ENCODE peak calls at places on chromosomes 4 and X, in five cellular contexts. T, W, E, C and J are unnamed samples.
A peak's percentile ranks its signal among the peaks of the same experiment; 100 is the strongest.

GRCh38 chr4:84530871-84531270 is 31.8 kb upstream of the NKX6-1 start:
- DNase-seq in E (no peak), T (peak; percentile 16), W (peak; percentile 19), C (peak; percentile 18), J (no peak)

GRCh38 chr4:8433181-8433580 is 7.3 kb downstream of the ACOX3 start:
- DNase-seq in E (no peak), C (no peak), W (no peak), T (no peak), J (peak; percentile 15)

GRCh38 chr4:4392501-4393183 is 5.7 kb downstream of the NSG1 start:
- DNase-seq in C (no peak), W (no peak), T (peak; percentile 28), E (no peak), J (no peak)

GRCh38 chrX:137428251-137428661 is 137.7 kb upstream of the ZIC3 start:
- DNase-seq in W (no peak), E (no peak), C (peak; percentile 71), T (no peak), J (no peak)

GRCh38 chr4:81472249-81473085 is 760 bp upstream of the RASGEF1B start:
- DNase-seq in T (peak; percentile 44), E (peak; percentile 35), W (no peak), C (peak; percentile 75), J (peak; percentile 44)

GRCh38 chr4:97656034-97656720 is 487.1 kb downstream of the STPG2 start:
- DNase-seq in T (peak; percentile 48), C (peak; percentile 53), W (no peak), E (no peak), J (peak; percentile 97)

GRCh38 chrX:40132751-40133150 is 35.0 kb upstream of the BCOR start:
- DNase-seq in T (peak; percentile 86), C (no peak), E (no peak), W (peak; percentile 81), J (no peak)

GRCh38 chrX:16946971-16947562 is 609 bp downstream of the REPS2 start:
- DNase-seq in T (no peak), W (no peak), C (no peak), E (no peak), J (no peak)

GRCh38 chr4:7342223-7342576 is 92.5 kb downstream of the PSAPL1 start:
- DNase-seq in W (no peak), E (no peak), T (no peak), C (no peak), J (no peak)

GRCh38 chrX:3584415-3584996 is 128.9 kb downstream of the PRKX start:
- DNase-seq in W (no peak), E (no peak), C (no peak), T (no peak), J (no peak)

GRCh38 chr4:48986654-48987164 is 634 bp downstream of the CWH43 start:
- DNase-seq in E (no peak), C (no peak), T (no peak), W (no peak), J (no peak)

GRCh38 chrX:4382273-4382672 is 668.8 kb upstream of the PRKX start:
- DNase-seq in W (no peak), C (no peak), E (no peak), T (no peak), J (no peak)

GRCh38 chrX:331145-331771 is 12.7 kb upstream of the GTPBP6 start:
- DNase-seq in C (no peak), W (peak; percentile 28), E (no peak), T (peak; percentile 67), J (no peak)

GRCh38 chr4:183402771-183403170 is 41.7 kb upstream of the CDKN2AIP start:
- DNase-seq in E (no peak), W (no peak), C (no peak), T (peak; percentile 6), J (no peak)

GRCh38 chr4:57075353-57075752 is 34.8 kb downstream of the IGFBP7 start:
- DNase-seq in W (no peak), E (no peak), T (no peak), C (no peak), J (no peak)

GRCh38 chr4:82842593-82842992 is 44.0 kb upstream of the SCD5 start:
- DNase-seq in T (peak; percentile 59), C (peak; percentile 48), W (peak; percentile 28), E (no peak), J (no peak)

GRCh38 chrX:1421433-1422134 is 29.7 kb upstream of the SLC25A6 start:
- DNase-seq in T (no peak), W (no peak), C (no peak), E (no peak), J (no peak)

GRCh38 chr4:152327606-152328453 is 208.1 kb downstream of the FBXW7 start:
- DNase-seq in T (no peak), E (no peak), W (no peak), C (no peak), J (peak; percentile 17)

GRCh38 chr4:166675411-166675810 is 558.9 kb downstream of the SPOCK3 start:
- DNase-seq in W (no peak), T (peak; percentile 88), E (no peak), C (no peak), J (no peak)

GRCh38 chr4:78864405-78865024 is 74.7 kb downstream of the PAQR3 start:
- DNase-seq in W (peak; percentile 85), C (peak; percentile 61), E (peak; percentile 52), T (peak; percentile 84), J (peak; percentile 89)

GRCh38 chrX:77785400-77785745 is 643 bp downstream of the ATRX start:
- DNase-seq in T (peak; percentile 35), E (peak; percentile 17), C (peak; percentile 59), W (peak; percentile 8), J (no peak)

GRCh38 chr4:87632469-87632868 is 17.6 kb upstream of the DMP1 start:
- DNase-seq in E (no peak), C (no peak), T (peak; percentile 6), W (no peak), J (no peak)

GRCh38 chrX:69021561-69021960 is 143.7 kb downstream of the PJA1 start:
- DNase-seq in E (no peak), C (no peak), T (no peak), W (no peak), J (no peak)

GRCh38 chr4:174631901-174632758 is 109.8 kb upstream of the HPGD start:
- DNase-seq in C (peak; percentile 67), W (peak; percentile 23), T (peak; percentile 61), E (peak; percentile 9), J (peak; percentile 21)

GRCh38 chrX:19678941-19679340 is 163.6 kb upstream of the MAP3K15 start:
- DNase-seq in C (no peak), T (no peak), E (no peak), W (no peak), J (no peak)

GRCh38 chr4:107870916-107871786 is 46.4 kb downstream of the SGMS2 start:
- DNase-seq in T (peak; percentile 10), W (no peak), E (no peak), C (no peak), J (no peak)

GRCh38 chr4:2127609-2128300 is 68.6 kb downstream of the NAT8L start:
- DNase-seq in W (no peak), T (no peak), C (no peak), E (no peak), J (peak; percentile 54)

GRCh38 chrX:96776966-96777365 is 92.3 kb downstream of the DIAPH2 start:
- DNase-seq in W (peak; percentile 28), T (no peak), E (no peak), C (no peak), J (peak; percentile 51)

GRCh38 chrX:70480660-70481018 is 36.0 kb downstream of the DLG3 start:
- DNase-seq in T (peak; percentile 62), C (no peak), E (no peak), W (no peak), J (no peak)

GRCh38 chrX:65196758-65197371 is 220.6 kb upstream of the ZC4H2 start:
- DNase-seq in T (no peak), E (peak; percentile 44), W (no peak), C (peak; percentile 96), J (peak; percentile 61)

GRCh38 chr4:73131281-73131680 is 61.8 kb upstream of the COX18 start:
- DNase-seq in C (no peak), T (no peak), E (no peak), W (no peak), J (no peak)

GRCh38 chr4:140150886-140151699 is 2.9 kb downstream of the MAML3 start:
- DNase-seq in W (peak; percentile 97), T (peak; percentile 95), E (peak; percentile 91), C (peak; percentile 98), J (peak; percentile 83)
- H3K18ac ChIP-seq in W (peak overlapping the region; percentile 47), T (peak overlapping the region; percentile 96), E (peak overlapping the region; percentile 78), C (peak overlapping the region; percentile 97), J (peak overlapping the region; percentile 98)

GRCh38 chrX:28854637-28855036 is 267.4 kb downstream of the IL1RAPL1 start:
- DNase-seq in W (peak; percentile 39), E (no peak), T (no peak), C (no peak), J (no peak)
- H3K4me3 ChIP-seq in W (no peak overlapping the region), E (no peak overlapping the region), T (no peak overlapping the region), C (no peak overlapping the region), J (no peak overlapping the region)

DNA sequence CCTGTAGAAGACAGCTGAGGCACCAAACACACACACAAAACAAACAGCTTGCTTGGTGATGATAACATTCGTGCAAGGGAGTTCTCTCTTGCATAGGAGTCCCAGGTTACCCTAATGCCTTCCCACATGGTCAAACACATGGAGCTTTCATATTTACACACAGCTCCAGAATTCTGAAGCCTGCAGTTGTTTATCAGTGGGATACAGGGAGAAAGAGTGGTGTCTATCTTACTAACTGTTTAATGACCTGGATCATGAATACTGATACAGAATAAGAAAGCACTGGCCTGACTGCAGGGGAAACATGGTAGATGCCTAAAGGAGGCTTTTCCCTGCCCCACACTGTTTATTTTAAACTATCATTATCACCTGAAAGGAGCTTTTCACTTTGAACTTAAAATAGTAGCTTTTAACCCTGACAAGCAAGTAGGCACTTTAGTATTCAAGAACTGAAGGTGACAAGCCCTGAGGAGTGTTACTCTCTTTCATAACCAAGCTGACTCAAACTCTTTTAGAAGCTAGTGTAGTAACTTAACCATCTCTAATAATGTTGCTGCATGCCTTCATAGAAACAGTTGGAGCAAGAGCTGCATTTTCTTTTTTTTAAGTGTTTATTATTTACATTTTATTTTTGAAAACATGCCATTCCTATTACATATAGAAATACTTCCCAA is 15.6 kb downstream of the TET2 start:
- DNase-seq in T (no peak), E (no peak), W (no peak), C (no peak), J (no peak)
- H3K27me3 ChIP-seq in T (no peaks in the 10 kb centered on the region), E (no peaks in the 10 kb centered on the region), W (no peaks in the 10 kb centered on the region), C (no peaks in the 10 kb centered on the region), J (no peaks in the 10 kb centered on the region)

GRCh38 chrX:13734278-13735172 is at the start of the genes OFD1 and TRAPPC2:
- DNase-seq in E (peak; percentile 85), W (peak; percentile 97), C (peak; percentile 97), T (peak; percentile 95), J (peak; percentile 92)
- H3K18ac ChIP-seq in E (peak within 1 kb of the TSS; percentile 89), W (peak within 1 kb of the TSS; percentile 84), C (peak within 1 kb of the TSS; percentile 76), T (peak within 1 kb of the TSS; percentile 87), J (peak within 1 kb of the TSS; percentile 94)

GRCh38 chr4:153788419-153789276 is at the start of gene SFRP2:
- DNase-seq in W (no peak), T (peak; percentile 35), C (peak; percentile 91), E (peak; percentile 93), J (no peak)
- H3K4me3 ChIP-seq in W (no peak within 1 kb of the TSS), T (peak within 1 kb of the TSS; percentile 74), C (peak within 1 kb of the TSS; percentile 74), E (peak within 1 kb of the TSS; percentile 97), J (peak within 1 kb of the TSS; percentile 66)